ENCODE peak calls at places on chromosomes 6 and 20, in ten cellular contexts. F is stimulated activated CD8-positive, alpha-beta memory T cell treated with anti-CD3 and anti-CD28 coated beads, Interleukin-12 subunit alpha, Interleukin-12 subunit beta, amount 100 ng/mL, for 4 hours; P is NCI-H345; H is sciatic nerve; G is HEK293T; Q is fibroblast of the aortic adventitia; X is NCI-H2081; N is occipital lobe; K is brain microvascular endothelial cell; Z is thyroid gland. D is an unnamed sample.

GRCh38 chr20:24913076-24913628 is 35.9 kb upstream of the CST7 start:
- DNase-seq in Q (no peak), K (no peak), F (no peak), P (no peak), Z (no peak), H (no peak), X (no peak), G (no peak), N (no peak), D (no peak)

GRCh38 chr20:24842591-24843442 is 106.3 kb upstream of the CST7 start:
- DNase-seq in P (peak; percentile 13), H (no peak), Z (no peak), G (no peak), Q (no peak), F (no peak), K (no peak), X (no peak), N (no peak), D (no peak)

GRCh38 chr20:43925215-43925614 is 10.6 kb downstream of the TOX2 start:
- DNase-seq in H (no peak), F (peak; percentile 58), P (no peak), Z (no peak), G (no peak), N (no peak), Q (no peak), K (no peak), X (no peak), D (no peak)

GRCh38 chr6:147310511-147310910 is 106.3 kb downstream of the STXBP5 start:
- DNase-seq in N (no peak), X (no peak), Z (no peak), H (no peak), P (no peak), K (no peak), G (no peak), F (no peak), Q (no peak), D (no peak)

GRCh38 chr20:37920270-37920669 is 17.3 kb downstream of the VSTM2L start:
- DNase-seq in G (no peak), K (no peak), H (no peak), X (no peak), P (peak; percentile 45), Z (no peak), Q (no peak), F (no peak), N (no peak), D (no peak)

GRCh38 chr20:45096781-45097180 is 4.1 kb downstream of the KCNS1 start:
- DNase-seq in Q (no peak), H (no peak), F (no peak), K (no peak), G (no peak), P (no peak), Z (no peak), N (peak; percentile 56), X (no peak), D (no peak)

GRCh38 chr20:2293971-2294370 is 1.8 kb upstream of the TGM3 start:
- DNase-seq in K (no peak), G (no peak), P (no peak), X (no peak), Q (no peak), N (no peak), Z (no peak), H (no peak), F (no peak), D (no peak)

GRCh38 chr6:85705220-85705619 is 62.5 kb upstream of the SYNCRIP start:
- DNase-seq in X (no peak), K (no peak), P (no peak), N (no peak), F (no peak), Q (no peak), Z (peak; percentile 12), G (no peak), H (no peak), D (no peak)

GRCh38 chr20:23408957-23409356 is 12.3 kb downstream of the NAPB start:
- DNase-seq in H (no peak), X (no peak), F (no peak), N (no peak), Z (no peak), Q (no peak), P (no peak), K (no peak), G (no peak), D (no peak)

GRCh38 chr6:40695114-40695513 is 108.0 kb upstream of the LRFN2 start:
- DNase-seq in N (no peak), F (no peak), H (no peak), Z (peak; percentile 37), Q (no peak), G (peak; percentile 46), X (no peak), P (peak; percentile 33), K (no peak), D (peak; percentile 4)

GRCh38 chr20:50588034-50588736 is 78.0 kb downstream of the PTPN1 start:
- DNase-seq in X (peak; percentile 34), Z (peak; percentile 86), F (peak; percentile 34), Q (peak; percentile 51), P (peak; percentile 93), H (peak; percentile 85), G (peak; percentile 84), K (peak; percentile 52), N (peak; percentile 31), D (peak; percentile 74)

GRCh38 chr6:157982580-157983438 is 1.1 kb downstream of the SYNJ2 start:
- DNase-seq in F (no peak), X (no peak), Z (peak; percentile 22), K (peak; percentile 57), H (peak; percentile 58), N (no peak), Q (peak; percentile 45), G (no peak), P (no peak), D (peak; percentile 25)

GRCh38 chr20:4375881-4376280 is 345.8 kb upstream of the PRND start:
- DNase-seq in K (peak; percentile 70), Q (peak; percentile 11), H (no peak), X (no peak), Z (no peak), N (peak; percentile 35), F (no peak), P (no peak), G (no peak), D (no peak)

GRCh38 chr20:38843346-38843745 is 37.8 kb downstream of the PPP1R16B start:
- DNase-seq in G (no peak), K (no peak), F (no peak), P (no peak), X (no peak), N (no peak), H (no peak), Z (no peak), Q (no peak), D (no peak)

GRCh38 chr20:63525968-63526367 is 5.4 kb downstream of the PPDPF start:
- DNase-seq in F (no peak), P (no peak), X (no peak), Z (no peak), G (no peak), K (no peak), H (no peak), N (no peak), Q (no peak), D (no peak)

GRCh38 chr6:108853077-108853476 is 4.9 kb downstream of the ARMC2 start:
- DNase-seq in G (no peak), N (no peak), P (no peak), K (no peak), X (no peak), Q (no peak), Z (no peak), F (no peak), H (no peak), D (no peak)

GRCh38 chr20:10324198-10324836 is 105.7 kb downstream of the SNAP25 start:
- DNase-seq in K (no peak), F (no peak), N (no peak), G (no peak), X (no peak), Q (no peak), H (no peak), P (no peak), Z (no peak), D (no peak)

GRCh38 chr6:104943781-104944180 is 13.1 kb upstream of the LIN28B start:
- DNase-seq in K (peak; percentile 32), Z (no peak), N (no peak), P (no peak), G (no peak), F (no peak), Q (peak; percentile 12), H (no peak), X (no peak), D (peak; percentile 39)

GRCh38 chr6:81890846-81891245 is 138.4 kb upstream of the TENT5A start:
- DNase-seq in K (no peak), Q (peak; percentile 90), G (no peak), H (no peak), P (no peak), N (no peak), X (no peak), F (no peak), Z (no peak), D (no peak)

GRCh38 chr6:150689900-150690590 is 90.4 kb downstream of the PLEKHG1 start:
- DNase-seq in N (no peak), X (no peak), Q (no peak), G (no peak), F (no peak), Z (peak; percentile 41), P (no peak), H (no peak), K (no peak), D (no peak)

GRCh38 chr6:128139519-128139918 is 238.7 kb upstream of the THEMIS start:
- DNase-seq in Q (peak; percentile 72), P (no peak), X (no peak), H (no peak), N (no peak), K (peak; percentile 28), G (no peak), F (no peak), Z (no peak), D (no peak)

D was measured in RKO.